ENCODE peak calls at places on chromosomes 13 and 19, in five cellular contexts. One of them, this sample, is unnamed.

GRCh38 chr19:43639507-43640423 is at the start of gene CADM4:
- DNase-seq in H1: no peak
- DNase-seq in NT2/D1: no peak
- DNase-seq in HepG2: no peak
- DNase-seq in GM12878: no peak
- DNase-seq in this sample: peak

GRCh38 chr13:90427322-90428272 is 919.9 kb upstream of the MIR17HG start:
- DNase-seq in H1: no peak
- DNase-seq in NT2/D1: no peak
- DNase-seq in HepG2: no peak
- DNase-seq in GM12878: no peak
- DNase-seq in this sample: no peak

GRCh38 chr19:49357186-49357585 is 5.0 kb downstream of the TEAD2 start:
- DNase-seq in H1: no peak
- DNase-seq in NT2/D1: no peak
- DNase-seq in HepG2: no peak
- DNase-seq in GM12878: no peak
- DNase-seq in this sample: no peak

GRCh38 chr19:46451352-46451751 is 20.0 kb downstream of the PNMA8A start:
- DNase-seq in H1: no peak
- DNase-seq in NT2/D1: no peak
- DNase-seq in HepG2: no peak
- DNase-seq in GM12878: no peak
- DNase-seq in this sample: no peak

GRCh38 chr19:17627161-17627560 is 61.0 kb downstream of the UNC13A start:
- DNase-seq in H1: no peak
- DNase-seq in NT2/D1: no peak
- DNase-seq in HepG2: no peak
- DNase-seq in GM12878: no peak
- DNase-seq in this sample: no peak

GRCh38 chr13:57630661-57631606 is 610 bp upstream of the PCDH17 start:
- DNase-seq in H1: no peak
- DNase-seq in NT2/D1: no peak
- DNase-seq in HepG2: no peak
- DNase-seq in GM12878: no peak
- DNase-seq in this sample: peak

GRCh38 chr13:114120486-114121430 is 11.7 kb downstream of the RASA3 start:
- DNase-seq in H1: no peak
- DNase-seq in NT2/D1: no peak
- DNase-seq in HepG2: no peak
- DNase-seq in GM12878: no peak
- DNase-seq in this sample: no peak

GRCh38 chr19:30710721-30711120 is 338.5 kb downstream of the ZNF536 start:
- DNase-seq in H1: no peak
- DNase-seq in NT2/D1: no peak
- DNase-seq in HepG2: no peak
- DNase-seq in GM12878: no peak
- DNase-seq in this sample: no peak

GRCh38 chr13:49026851-49027250 is 51.1 kb downstream of the FNDC3A start:
- DNase-seq in H1: no peak
- DNase-seq in NT2/D1: no peak
- DNase-seq in HepG2: no peak
- DNase-seq in GM12878: no peak
- DNase-seq in this sample: no peak
- TF ChIP-seq SUZ12 in H1: no peak
- TF ChIP-seq SUZ12 in NT2/D1: no peak
- TF ChIP-seq SUZ12 in HepG2: no peak
- TF ChIP-seq SUZ12 in GM12878: no peak
- TF ChIP-seq SUZ12 in this sample: no peak

GRCh38 chr19:56900573-56901097 is 60.1 kb upstream of the PEG3 start:
- DNase-seq in H1: no peak
- DNase-seq in NT2/D1: no peak
- DNase-seq in HepG2: peak
- DNase-seq in GM12878: no peak
- DNase-seq in this sample: no peak
- TF ChIP-seq SUZ12 in H1: no peak
- TF ChIP-seq SUZ12 in NT2/D1: no peak
- TF ChIP-seq SUZ12 in HepG2: no peak
- TF ChIP-seq SUZ12 in GM12878: no peak
- TF ChIP-seq SUZ12 in this sample: no peak

GRCh38 chr13:112842343-112842856 is 126.6 kb upstream of the MCF2L start:
- DNase-seq in H1: no peak
- DNase-seq in NT2/D1: no peak
- DNase-seq in HepG2: no peak
- DNase-seq in GM12878: no peak
- DNase-seq in this sample: no peak
- TF ChIP-seq SUZ12 in H1: no peak
- TF ChIP-seq SUZ12 in NT2/D1: no peak
- TF ChIP-seq SUZ12 in HepG2: no peak
- TF ChIP-seq SUZ12 in GM12878: no peak
- TF ChIP-seq SUZ12 in this sample: no peak

GRCh38 chr13:34000955-34001354 is 183.0 kb downstream of the RFC3 start:
- DNase-seq in H1: no peak
- DNase-seq in NT2/D1: no peak
- DNase-seq in HepG2: no peak
- DNase-seq in GM12878: no peak
- DNase-seq in this sample: no peak
- TF ChIP-seq SUZ12 in H1: no peak
- TF ChIP-seq SUZ12 in NT2/D1: no peak
- TF ChIP-seq SUZ12 in HepG2: no peak
- TF ChIP-seq SUZ12 in GM12878: no peak
- TF ChIP-seq SUZ12 in this sample: no peak

GRCh38 chr13:45936621-45937020 is 85.1 kb upstream of the SIAH3 start:
- DNase-seq in H1: no peak
- DNase-seq in NT2/D1: no peak
- DNase-seq in HepG2: no peak
- DNase-seq in GM12878: no peak
- DNase-seq in this sample: no peak
- TF ChIP-seq SUZ12 in H1: no peak
- TF ChIP-seq SUZ12 in NT2/D1: no peak
- TF ChIP-seq SUZ12 in HepG2: no peak
- TF ChIP-seq SUZ12 in GM12878: no peak
- TF ChIP-seq SUZ12 in this sample: no peak

GRCh38 chr19:14632286-14632685 is 42.4 kb downstream of the ADGRE3 start:
- DNase-seq in H1: no peak
- DNase-seq in NT2/D1: peak
- DNase-seq in HepG2: peak
- DNase-seq in GM12878: peak
- DNase-seq in this sample: peak
- TF ChIP-seq SUZ12 in H1: no peak
- TF ChIP-seq SUZ12 in NT2/D1: no peak
- TF ChIP-seq SUZ12 in HepG2: no peak
- TF ChIP-seq SUZ12 in GM12878: no peak
- TF ChIP-seq SUZ12 in this sample: no peak

GRCh38 chr13:42102961-42103688 is 54.7 kb downstream of the DGKH start:
- DNase-seq in H1: no peak
- DNase-seq in NT2/D1: no peak
- DNase-seq in HepG2: no peak
- DNase-seq in GM12878: no peak
- DNase-seq in this sample: no peak
- TF ChIP-seq SUZ12 in H1: no peak
- TF ChIP-seq SUZ12 in NT2/D1: no peak
- TF ChIP-seq SUZ12 in HepG2: no peak
- TF ChIP-seq SUZ12 in GM12878: no peak
- TF ChIP-seq SUZ12 in this sample: no peak

GRCh38 chr13:27868639-27869435 is 51.0 kb upstream of the PDX1 start:
- DNase-seq in H1: no peak
- DNase-seq in NT2/D1: no peak
- DNase-seq in HepG2: no peak
- DNase-seq in GM12878: no peak
- DNase-seq in this sample: no peak
- TF ChIP-seq SUZ12 in H1: no peak
- TF ChIP-seq SUZ12 in NT2/D1: no peak
- TF ChIP-seq SUZ12 in HepG2: no peak
- TF ChIP-seq SUZ12 in GM12878: no peak
- TF ChIP-seq SUZ12 in this sample: no peak

This sample was measured in HEK293T.